ENCODE peak calls at places on chromosomes 13 and 19, in nine cellular contexts. Z is RPMI7951; O is ascending aorta; V is stimulated activated CD4-positive, alpha-beta T cell treated with anti-CD3 and anti-CD28 coated beads, TNF-alpha, amount 100 ng/mL, for 4 hours; U is CD8-positive, alpha-beta memory T cell; S is fibroblast of pulmonary artery; J is activated CD4-positive, alpha-beta T cell treated with anti-CD3 and anti-CD28 coated beads, Interleukin-2, amount 50 U/mL, for 1 hour; E is T47D; W is HCEC 1CT. I is an unnamed sample.

GRCh38 chr13:32988588-32989256 is 27.5 kb upstream of the KL start:
- DNase-seq in Z (peak), O (no peak), V (no peak), U (no peak), S (no peak), J (no peak), E (no peak), W (no peak), I (no peak)

GRCh38 chr19:30229524-30230174 is 142.5 kb upstream of the ZNF536 start:
- DNase-seq in Z (no peak), O (no peak), V (no peak), U (no peak), S (no peak), J (no peak), E (no peak), W (no peak), I (no peak)

GRCh38 chr13:35596299-35596698 is 119.8 kb upstream of the MAB21L1 start:
- DNase-seq in Z (no peak), O (no peak), V (no peak), U (no peak), S (no peak), J (no peak), E (no peak), W (no peak), I (no peak)

GRCh38 chr19:40279120-40279551 is 6.0 kb downstream of the AKT2 start:
- DNase-seq in Z (no peak), O (no peak), V (no peak), U (no peak), S (peak), J (no peak), E (no peak), W (no peak), I (no peak)

GRCh38 chr19:44741258-44741731 is 7.2 kb upstream of the BCL3 start:
- DNase-seq in Z (peak), O (no peak), V (no peak), U (no peak), S (peak), J (no peak), E (no peak), W (no peak), I (no peak)

GRCh38 chr13:75049936-75050335 is 432.0 kb downstream of the TBC1D4 start:
- DNase-seq in Z (no peak), O (no peak), V (no peak), U (no peak), S (peak), J (no peak), E (no peak), W (no peak), I (no peak)

GRCh38 chr19:28318469-28319179 is 894.3 kb downstream of the UQCRFS1 start:
- DNase-seq in Z (no peak), O (no peak), V (no peak), U (no peak), S (no peak), J (no peak), E (no peak), W (no peak), I (no peak)

GRCh38 chr13:30752201-30752797 is 17.0 kb downstream of the ALOX5AP start:
- DNase-seq in Z (peak), O (no peak), V (no peak), U (no peak), S (no peak), J (no peak), E (no peak), W (peak), I (no peak)

I was measured in activated T-helper 9 cell treated with anti-CD3 and anti-CD28 coated beads, Interleukin-2, amount 50 U/mL, for 16 hours.